ENCODE peak calls at places on chromosomes 5 and 9, in ten cellular contexts. One of them, this sample, is unnamed.

GRCh38 chr5:55904152-55904551 is 53.0 kb downstream of the IL31RA start:
- DNase-seq in non-pigmented ciliary epithelial cell: no peak
- DNase-seq in skeletal muscle cell: no peak
- DNase-seq in stimulated activated CD8-positive, alpha-beta memory T cell treated with anti-CD3 and anti-CD28 coated beads, Interleukin-7, amount 100 ng/mL, for 24 hours: no peak
- DNase-seq in ecto neural progenitor cell: no peak
- DNase-seq in mesenteric fat pad: no peak
- DNase-seq in CD8-positive, alpha-beta T cell: no peak
- DNase-seq in SJSA1: no peak
- DNase-seq in activated T-helper 1 cell treated with anti-CD3 and anti-CD28 coated beads, Interleukin-2, amount 50 U/mL, for 16 hours: no peak
- DNase-seq in Caki2: no peak
- DNase-seq in this sample: peak

GRCh38 chr5:79831910-79832309 is 142.3 kb downstream of the CMYA5 start:
- DNase-seq in Caki2: no peak
- DNase-seq in stimulated activated CD8-positive, alpha-beta memory T cell treated with anti-CD3 and anti-CD28 coated beads, Interleukin-7, amount 100 ng/mL, for 24 hours: no peak
- DNase-seq in ecto neural progenitor cell: no peak
- DNase-seq in activated T-helper 1 cell treated with anti-CD3 and anti-CD28 coated beads, Interleukin-2, amount 50 U/mL, for 16 hours: no peak
- DNase-seq in mesenteric fat pad: no peak
- DNase-seq in skeletal muscle cell: no peak
- DNase-seq in CD8-positive, alpha-beta T cell: no peak
- DNase-seq in SJSA1: no peak
- DNase-seq in non-pigmented ciliary epithelial cell: no peak
- DNase-seq in this sample: no peak

GRCh38 chr9:131951905-131952304 is 127.8 kb downstream of the MED27 start:
- DNase-seq in mesenteric fat pad: no peak
- DNase-seq in SJSA1: no peak
- DNase-seq in Caki2: no peak
- DNase-seq in ecto neural progenitor cell: no peak
- DNase-seq in non-pigmented ciliary epithelial cell: no peak
- DNase-seq in skeletal muscle cell: peak
- DNase-seq in activated T-helper 1 cell treated with anti-CD3 and anti-CD28 coated beads, Interleukin-2, amount 50 U/mL, for 16 hours: no peak
- DNase-seq in stimulated activated CD8-positive, alpha-beta memory T cell treated with anti-CD3 and anti-CD28 coated beads, Interleukin-7, amount 100 ng/mL, for 24 hours: no peak
- DNase-seq in CD8-positive, alpha-beta T cell: no peak
- DNase-seq in this sample: peak

GRCh38 chr5:164013077-164013670 is 507.8 kb downstream of the MAT2B start:
- DNase-seq in skeletal muscle cell: peak
- DNase-seq in SJSA1: peak
- DNase-seq in ecto neural progenitor cell: peak
- DNase-seq in stimulated activated CD8-positive, alpha-beta memory T cell treated with anti-CD3 and anti-CD28 coated beads, Interleukin-7, amount 100 ng/mL, for 24 hours: no peak
- DNase-seq in mesenteric fat pad: no peak
- DNase-seq in Caki2: peak
- DNase-seq in CD8-positive, alpha-beta T cell: peak
- DNase-seq in activated T-helper 1 cell treated with anti-CD3 and anti-CD28 coated beads, Interleukin-2, amount 50 U/mL, for 16 hours: no peak
- DNase-seq in non-pigmented ciliary epithelial cell: peak
- DNase-seq in this sample: no peak

GRCh38 chr9:109816490-109816889 is 36.5 kb downstream of the PALM2AKAP2 start:
- DNase-seq in ecto neural progenitor cell: no peak
- DNase-seq in CD8-positive, alpha-beta T cell: no peak
- DNase-seq in SJSA1: peak
- DNase-seq in mesenteric fat pad: no peak
- DNase-seq in activated T-helper 1 cell treated with anti-CD3 and anti-CD28 coated beads, Interleukin-2, amount 50 U/mL, for 16 hours: no peak
- DNase-seq in Caki2: peak
- DNase-seq in stimulated activated CD8-positive, alpha-beta memory T cell treated with anti-CD3 and anti-CD28 coated beads, Interleukin-7, amount 100 ng/mL, for 24 hours: no peak
- DNase-seq in skeletal muscle cell: peak
- DNase-seq in non-pigmented ciliary epithelial cell: peak
- DNase-seq in this sample: peak

GRCh38 chr5:121758640-121759039 is 93.0 kb upstream of the FTMT start:
- DNase-seq in activated T-helper 1 cell treated with anti-CD3 and anti-CD28 coated beads, Interleukin-2, amount 50 U/mL, for 16 hours: no peak
- DNase-seq in non-pigmented ciliary epithelial cell: no peak
- DNase-seq in stimulated activated CD8-positive, alpha-beta memory T cell treated with anti-CD3 and anti-CD28 coated beads, Interleukin-7, amount 100 ng/mL, for 24 hours: no peak
- DNase-seq in mesenteric fat pad: no peak
- DNase-seq in Caki2: no peak
- DNase-seq in skeletal muscle cell: no peak
- DNase-seq in SJSA1: no peak
- DNase-seq in ecto neural progenitor cell: peak
- DNase-seq in CD8-positive, alpha-beta T cell: no peak
- DNase-seq in this sample: no peak

GRCh38 chr9:72856985-72857631 is 95.7 kb downstream of the ALDH1A1 start:
- DNase-seq in ecto neural progenitor cell: no peak
- DNase-seq in CD8-positive, alpha-beta T cell: no peak
- DNase-seq in mesenteric fat pad: no peak
- DNase-seq in stimulated activated CD8-positive, alpha-beta memory T cell treated with anti-CD3 and anti-CD28 coated beads, Interleukin-7, amount 100 ng/mL, for 24 hours: no peak
- DNase-seq in skeletal muscle cell: peak
- DNase-seq in non-pigmented ciliary epithelial cell: no peak
- DNase-seq in activated T-helper 1 cell treated with anti-CD3 and anti-CD28 coated beads, Interleukin-2, amount 50 U/mL, for 16 hours: no peak
- DNase-seq in Caki2: peak
- DNase-seq in SJSA1: no peak
- DNase-seq in this sample: peak

GRCh38 chr5:132459983-132460834 is 30.4 kb downstream of the IRF1 start:
- DNase-seq in mesenteric fat pad: peak
- DNase-seq in Caki2: no peak
- DNase-seq in activated T-helper 1 cell treated with anti-CD3 and anti-CD28 coated beads, Interleukin-2, amount 50 U/mL, for 16 hours: no peak
- DNase-seq in skeletal muscle cell: no peak
- DNase-seq in CD8-positive, alpha-beta T cell: no peak
- DNase-seq in stimulated activated CD8-positive, alpha-beta memory T cell treated with anti-CD3 and anti-CD28 coated beads, Interleukin-7, amount 100 ng/mL, for 24 hours: no peak
- DNase-seq in non-pigmented ciliary epithelial cell: no peak
- DNase-seq in SJSA1: no peak
- DNase-seq in ecto neural progenitor cell: no peak
- DNase-seq in this sample: no peak

GRCh38 chr9:119559986-119560385 is 190.8 kb upstream of the BRINP1 start:
- DNase-seq in Caki2: no peak
- DNase-seq in SJSA1: no peak
- DNase-seq in ecto neural progenitor cell: no peak
- DNase-seq in mesenteric fat pad: no peak
- DNase-seq in skeletal muscle cell: no peak
- DNase-seq in activated T-helper 1 cell treated with anti-CD3 and anti-CD28 coated beads, Interleukin-2, amount 50 U/mL, for 16 hours: no peak
- DNase-seq in stimulated activated CD8-positive, alpha-beta memory T cell treated with anti-CD3 and anti-CD28 coated beads, Interleukin-7, amount 100 ng/mL, for 24 hours: no peak
- DNase-seq in CD8-positive, alpha-beta T cell: no peak
- DNase-seq in non-pigmented ciliary epithelial cell: no peak
- DNase-seq in this sample: no peak

GRCh38 chr5:113761594-113761993 is 248.1 kb downstream of the YTHDC2 start:
- DNase-seq in CD8-positive, alpha-beta T cell: no peak
- DNase-seq in non-pigmented ciliary epithelial cell: no peak
- DNase-seq in SJSA1: no peak
- DNase-seq in ecto neural progenitor cell: no peak
- DNase-seq in skeletal muscle cell: no peak
- DNase-seq in activated T-helper 1 cell treated with anti-CD3 and anti-CD28 coated beads, Interleukin-2, amount 50 U/mL, for 16 hours: no peak
- DNase-seq in Caki2: no peak
- DNase-seq in stimulated activated CD8-positive, alpha-beta memory T cell treated with anti-CD3 and anti-CD28 coated beads, Interleukin-7, amount 100 ng/mL, for 24 hours: no peak
- DNase-seq in mesenteric fat pad: no peak
- DNase-seq in this sample: no peak

GRCh38 chr5:17916451-17916850 is 282.2 kb downstream of the TAF11L14 start:
- DNase-seq in SJSA1: no peak
- DNase-seq in CD8-positive, alpha-beta T cell: no peak
- DNase-seq in stimulated activated CD8-positive, alpha-beta memory T cell treated with anti-CD3 and anti-CD28 coated beads, Interleukin-7, amount 100 ng/mL, for 24 hours: no peak
- DNase-seq in mesenteric fat pad: no peak
- DNase-seq in ecto neural progenitor cell: no peak
- DNase-seq in Caki2: no peak
- DNase-seq in non-pigmented ciliary epithelial cell: no peak
- DNase-seq in skeletal muscle cell: no peak
- DNase-seq in activated T-helper 1 cell treated with anti-CD3 and anti-CD28 coated beads, Interleukin-2, amount 50 U/mL, for 16 hours: no peak
- DNase-seq in this sample: no peak

GRCh38 chr5:38607396-38607795 is 51.0 kb upstream of the LIFR start:
- DNase-seq in Caki2: no peak
- DNase-seq in stimulated activated CD8-positive, alpha-beta memory T cell treated with anti-CD3 and anti-CD28 coated beads, Interleukin-7, amount 100 ng/mL, for 24 hours: no peak
- DNase-seq in ecto neural progenitor cell: no peak
- DNase-seq in CD8-positive, alpha-beta T cell: no peak
- DNase-seq in skeletal muscle cell: peak
- DNase-seq in SJSA1: peak
- DNase-seq in mesenteric fat pad: no peak
- DNase-seq in activated T-helper 1 cell treated with anti-CD3 and anti-CD28 coated beads, Interleukin-2, amount 50 U/mL, for 16 hours: no peak
- DNase-seq in non-pigmented ciliary epithelial cell: peak
- DNase-seq in this sample: peak

GRCh38 chr5:119017999-119018398 is 29.7 kb upstream of the DTWD2 start:
- DNase-seq in activated T-helper 1 cell treated with anti-CD3 and anti-CD28 coated beads, Interleukin-2, amount 50 U/mL, for 16 hours: no peak
- DNase-seq in mesenteric fat pad: no peak
- DNase-seq in stimulated activated CD8-positive, alpha-beta memory T cell treated with anti-CD3 and anti-CD28 coated beads, Interleukin-7, amount 100 ng/mL, for 24 hours: no peak
- DNase-seq in non-pigmented ciliary epithelial cell: no peak
- DNase-seq in Caki2: no peak
- DNase-seq in CD8-positive, alpha-beta T cell: no peak
- DNase-seq in SJSA1: no peak
- DNase-seq in skeletal muscle cell: no peak
- DNase-seq in ecto neural progenitor cell: no peak
- DNase-seq in this sample: peak

GRCh38 chr9:82456621-82457020 is 468.0 kb downstream of the SPATA31D1 start:
- DNase-seq in Caki2: peak
- DNase-seq in SJSA1: no peak
- DNase-seq in stimulated activated CD8-positive, alpha-beta memory T cell treated with anti-CD3 and anti-CD28 coated beads, Interleukin-7, amount 100 ng/mL, for 24 hours: no peak
- DNase-seq in non-pigmented ciliary epithelial cell: peak
- DNase-seq in skeletal muscle cell: peak
- DNase-seq in CD8-positive, alpha-beta T cell: no peak
- DNase-seq in ecto neural progenitor cell: no peak
- DNase-seq in activated T-helper 1 cell treated with anti-CD3 and anti-CD28 coated beads, Interleukin-2, amount 50 U/mL, for 16 hours: no peak
- DNase-seq in mesenteric fat pad: no peak
- DNase-seq in this sample: peak

GRCh38 chr5:74412064-74412463 is 228.5 kb downstream of the ENC1 start:
- DNase-seq in ecto neural progenitor cell: peak
- DNase-seq in skeletal muscle cell: no peak
- DNase-seq in stimulated activated CD8-positive, alpha-beta memory T cell treated with anti-CD3 and anti-CD28 coated beads, Interleukin-7, amount 100 ng/mL, for 24 hours: no peak
- DNase-seq in mesenteric fat pad: no peak
- DNase-seq in activated T-helper 1 cell treated with anti-CD3 and anti-CD28 coated beads, Interleukin-2, amount 50 U/mL, for 16 hours: no peak
- DNase-seq in CD8-positive, alpha-beta T cell: no peak
- DNase-seq in non-pigmented ciliary epithelial cell: no peak
- DNase-seq in SJSA1: no peak
- DNase-seq in Caki2: no peak
- DNase-seq in this sample: no peak

GRCh38 chr9:16434522-16434921 is 435.9 kb downstream of the BNC2 start:
- DNase-seq in activated T-helper 1 cell treated with anti-CD3 and anti-CD28 coated beads, Interleukin-2, amount 50 U/mL, for 16 hours: no peak
- DNase-seq in SJSA1: no peak
- DNase-seq in non-pigmented ciliary epithelial cell: peak
- DNase-seq in CD8-positive, alpha-beta T cell: no peak
- DNase-seq in ecto neural progenitor cell: no peak
- DNase-seq in skeletal muscle cell: no peak
- DNase-seq in stimulated activated CD8-positive, alpha-beta memory T cell treated with anti-CD3 and anti-CD28 coated beads, Interleukin-7, amount 100 ng/mL, for 24 hours: no peak
- DNase-seq in mesenteric fat pad: no peak
- DNase-seq in Caki2: no peak
- DNase-seq in this sample: peak

GRCh38 chr9:89440548-89440947 is 57.4 kb downstream of the SEMA4D start:
- DNase-seq in non-pigmented ciliary epithelial cell: no peak
- DNase-seq in SJSA1: no peak
- DNase-seq in ecto neural progenitor cell: no peak
- DNase-seq in Caki2: no peak
- DNase-seq in stimulated activated CD8-positive, alpha-beta memory T cell treated with anti-CD3 and anti-CD28 coated beads, Interleukin-7, amount 100 ng/mL, for 24 hours: no peak
- DNase-seq in skeletal muscle cell: no peak
- DNase-seq in activated T-helper 1 cell treated with anti-CD3 and anti-CD28 coated beads, Interleukin-2, amount 50 U/mL, for 16 hours: no peak
- DNase-seq in mesenteric fat pad: no peak
- DNase-seq in CD8-positive, alpha-beta T cell: no peak
- DNase-seq in this sample: no peak

GRCh38 chr9:23543420-23543819 is 282.6 kb downstream of the ELAVL2 start:
- DNase-seq in Caki2: peak
- DNase-seq in CD8-positive, alpha-beta T cell: no peak
- DNase-seq in activated T-helper 1 cell treated with anti-CD3 and anti-CD28 coated beads, Interleukin-2, amount 50 U/mL, for 16 hours: no peak
- DNase-seq in non-pigmented ciliary epithelial cell: no peak
- DNase-seq in ecto neural progenitor cell: no peak
- DNase-seq in stimulated activated CD8-positive, alpha-beta memory T cell treated with anti-CD3 and anti-CD28 coated beads, Interleukin-7, amount 100 ng/mL, for 24 hours: no peak
- DNase-seq in SJSA1: no peak
- DNase-seq in mesenteric fat pad: no peak
- DNase-seq in skeletal muscle cell: no peak
- DNase-seq in this sample: no peak

GRCh38 chr9:1837453-1838084 is 177.6 kb upstream of the SMARCA2 start:
- DNase-seq in stimulated activated CD8-positive, alpha-beta memory T cell treated with anti-CD3 and anti-CD28 coated beads, Interleukin-7, amount 100 ng/mL, for 24 hours: no peak
- DNase-seq in Caki2: peak
- DNase-seq in SJSA1: no peak
- DNase-seq in ecto neural progenitor cell: peak
- DNase-seq in activated T-helper 1 cell treated with anti-CD3 and anti-CD28 coated beads, Interleukin-2, amount 50 U/mL, for 16 hours: no peak
- DNase-seq in skeletal muscle cell: no peak
- DNase-seq in CD8-positive, alpha-beta T cell: no peak
- DNase-seq in mesenteric fat pad: no peak
- DNase-seq in non-pigmented ciliary epithelial cell: no peak
- DNase-seq in this sample: no peak

GRCh38 chr5:164053123-164053522 is 547.7 kb downstream of the MAT2B start:
- DNase-seq in non-pigmented ciliary epithelial cell: no peak
- DNase-seq in CD8-positive, alpha-beta T cell: no peak
- DNase-seq in stimulated activated CD8-positive, alpha-beta memory T cell treated with anti-CD3 and anti-CD28 coated beads, Interleukin-7, amount 100 ng/mL, for 24 hours: no peak
- DNase-seq in activated T-helper 1 cell treated with anti-CD3 and anti-CD28 coated beads, Interleukin-2, amount 50 U/mL, for 16 hours: no peak
- DNase-seq in SJSA1: no peak
- DNase-seq in skeletal muscle cell: no peak
- DNase-seq in Caki2: no peak
- DNase-seq in ecto neural progenitor cell: no peak
- DNase-seq in mesenteric fat pad: no peak
- DNase-seq in this sample: no peak

GRCh38 chr9:121282309-121283071 is 14.5 kb downstream of the GSN start:
- DNase-seq in non-pigmented ciliary epithelial cell: no peak
- DNase-seq in Caki2: no peak
- DNase-seq in skeletal muscle cell: no peak
- DNase-seq in activated T-helper 1 cell treated with anti-CD3 and anti-CD28 coated beads, Interleukin-2, amount 50 U/mL, for 16 hours: no peak
- DNase-seq in mesenteric fat pad: peak
- DNase-seq in CD8-positive, alpha-beta T cell: no peak
- DNase-seq in SJSA1: peak
- DNase-seq in ecto neural progenitor cell: no peak
- DNase-seq in stimulated activated CD8-positive, alpha-beta memory T cell treated with anti-CD3 and anti-CD28 coated beads, Interleukin-7, amount 100 ng/mL, for 24 hours: no peak
- DNase-seq in this sample: no peak

GRCh38 chr9:128169925-128170324 is 9.9 kb downstream of the BBLN start:
- DNase-seq in stimulated activated CD8-positive, alpha-beta memory T cell treated with anti-CD3 and anti-CD28 coated beads, Interleukin-7, amount 100 ng/mL, for 24 hours: no peak
- DNase-seq in SJSA1: no peak
- DNase-seq in non-pigmented ciliary epithelial cell: no peak
- DNase-seq in Caki2: no peak
- DNase-seq in mesenteric fat pad: no peak
- DNase-seq in CD8-positive, alpha-beta T cell: no peak
- DNase-seq in ecto neural progenitor cell: no peak
- DNase-seq in skeletal muscle cell: no peak
- DNase-seq in activated T-helper 1 cell treated with anti-CD3 and anti-CD28 coated beads, Interleukin-2, amount 50 U/mL, for 16 hours: no peak
- DNase-seq in this sample: peak

GRCh38 chr5:174045470-174046025 is at the start of gene NSG2:
- DNase-seq in Caki2: peak
- DNase-seq in stimulated activated CD8-positive, alpha-beta memory T cell treated with anti-CD3 and anti-CD28 coated beads, Interleukin-7, amount 100 ng/mL, for 24 hours: no peak
- DNase-seq in non-pigmented ciliary epithelial cell: peak
- DNase-seq in skeletal muscle cell: peak
- DNase-seq in CD8-positive, alpha-beta T cell: no peak
- DNase-seq in SJSA1: peak
- DNase-seq in activated T-helper 1 cell treated with anti-CD3 and anti-CD28 coated beads, Interleukin-2, amount 50 U/mL, for 16 hours: no peak
- DNase-seq in mesenteric fat pad: no peak
- DNase-seq in ecto neural progenitor cell: peak
- DNase-seq in this sample: peak

GRCh38 chr9:96391021-96391765 is 7.7 kb upstream of the SLC35D2 start:
- DNase-seq in ecto neural progenitor cell: no peak
- DNase-seq in stimulated activated CD8-positive, alpha-beta memory T cell treated with anti-CD3 and anti-CD28 coated beads, Interleukin-7, amount 100 ng/mL, for 24 hours: no peak
- DNase-seq in activated T-helper 1 cell treated with anti-CD3 and anti-CD28 coated beads, Interleukin-2, amount 50 U/mL, for 16 hours: no peak
- DNase-seq in SJSA1: no peak
- DNase-seq in skeletal muscle cell: no peak
- DNase-seq in Caki2: no peak
- DNase-seq in non-pigmented ciliary epithelial cell: no peak
- DNase-seq in mesenteric fat pad: no peak
- DNase-seq in CD8-positive, alpha-beta T cell: no peak
- DNase-seq in this sample: peak

GRCh38 chr5:107153304-107153703 is 517.4 kb downstream of the EFNA5 start:
- DNase-seq in stimulated activated CD8-positive, alpha-beta memory T cell treated with anti-CD3 and anti-CD28 coated beads, Interleukin-7, amount 100 ng/mL, for 24 hours: no peak
- DNase-seq in ecto neural progenitor cell: no peak
- DNase-seq in skeletal muscle cell: no peak
- DNase-seq in SJSA1: no peak
- DNase-seq in Caki2: no peak
- DNase-seq in CD8-positive, alpha-beta T cell: no peak
- DNase-seq in non-pigmented ciliary epithelial cell: no peak
- DNase-seq in activated T-helper 1 cell treated with anti-CD3 and anti-CD28 coated beads, Interleukin-2, amount 50 U/mL, for 16 hours: no peak
- DNase-seq in mesenteric fat pad: no peak
- DNase-seq in this sample: no peak

GRCh38 chr5:32279223-32279622 is 33.5 kb downstream of the MTMR12 start:
- DNase-seq in CD8-positive, alpha-beta T cell: no peak
- DNase-seq in skeletal muscle cell: no peak
- DNase-seq in Caki2: no peak
- DNase-seq in SJSA1: no peak
- DNase-seq in activated T-helper 1 cell treated with anti-CD3 and anti-CD28 coated beads, Interleukin-2, amount 50 U/mL, for 16 hours: no peak
- DNase-seq in stimulated activated CD8-positive, alpha-beta memory T cell treated with anti-CD3 and anti-CD28 coated beads, Interleukin-7, amount 100 ng/mL, for 24 hours: no peak
- DNase-seq in ecto neural progenitor cell: no peak
- DNase-seq in mesenteric fat pad: no peak
- DNase-seq in non-pigmented ciliary epithelial cell: no peak
- DNase-seq in this sample: no peak

GRCh38 chr9:97307091-97307490 is 368 bp upstream of the CCDC180 start:
- DNase-seq in Caki2: no peak
- DNase-seq in stimulated activated CD8-positive, alpha-beta memory T cell treated with anti-CD3 and anti-CD28 coated beads, Interleukin-7, amount 100 ng/mL, for 24 hours: no peak
- DNase-seq in skeletal muscle cell: peak
- DNase-seq in ecto neural progenitor cell: peak
- DNase-seq in mesenteric fat pad: no peak
- DNase-seq in CD8-positive, alpha-beta T cell: no peak
- DNase-seq in non-pigmented ciliary epithelial cell: peak
- DNase-seq in SJSA1: no peak
- DNase-seq in activated T-helper 1 cell treated with anti-CD3 and anti-CD28 coated beads, Interleukin-2, amount 50 U/mL, for 16 hours: no peak
- DNase-seq in this sample: peak

GRCh38 chr9:104961238-104961637 is 33.3 kb upstream of the ABCA1 start:
- DNase-seq in CD8-positive, alpha-beta T cell: peak
- DNase-seq in skeletal muscle cell: peak
- DNase-seq in non-pigmented ciliary epithelial cell: no peak
- DNase-seq in mesenteric fat pad: no peak
- DNase-seq in Caki2: no peak
- DNase-seq in SJSA1: no peak
- DNase-seq in ecto neural progenitor cell: no peak
- DNase-seq in stimulated activated CD8-positive, alpha-beta memory T cell treated with anti-CD3 and anti-CD28 coated beads, Interleukin-7, amount 100 ng/mL, for 24 hours: peak
- DNase-seq in activated T-helper 1 cell treated with anti-CD3 and anti-CD28 coated beads, Interleukin-2, amount 50 U/mL, for 16 hours: no peak
- DNase-seq in this sample: peak

This sample was measured in osteoblast.